ENCODE peak calls at places on chromosome 3, in five cellular contexts. One of them, this sample, is unnamed. For H3K4me1, the result is how much of the 10 kb centered on the place peaks cover.

GRCh38 chr3:139675327-139675726 is 2.4 kb downstream of the NMNAT3 start:
- DNase-seq in hepatocyte: no peak
- DNase-seq in neuronal stem cell: no peak
- DNase-seq in PC-3: no peak
- DNase-seq in mesenchymal stem cell: no peak
- DNase-seq in this sample: no peak

GRCh38 chr3:172332256-172333041 is 115.8 kb downstream of the GHSR start:
- DNase-seq in neuronal stem cell: peak
- DNase-seq in hepatocyte: peak
- DNase-seq in PC-3: peak
- DNase-seq in mesenchymal stem cell: peak
- DNase-seq in this sample: peak

GRCh38 chr3:170075425-170076091 is 37.8 kb downstream of the GPR160 start:
- DNase-seq in PC-3: no peak
- DNase-seq in hepatocyte: no peak
- DNase-seq in neuronal stem cell: no peak
- DNase-seq in mesenchymal stem cell: no peak
- DNase-seq in this sample: no peak

GRCh38 chr3:146092230-146092629 is 68.8 kb downstream of the PLOD2 start:
- DNase-seq in neuronal stem cell: no peak
- DNase-seq in hepatocyte: no peak
- DNase-seq in mesenchymal stem cell: no peak
- DNase-seq in PC-3: no peak
- DNase-seq in this sample: no peak

GRCh38 chr3:170644711-170645110 is 58.8 kb upstream of the SLC7A14 start:
- DNase-seq in hepatocyte: no peak
- DNase-seq in PC-3: no peak
- DNase-seq in mesenchymal stem cell: no peak
- DNase-seq in neuronal stem cell: no peak
- DNase-seq in this sample: no peak

GRCh38 chr3:104425416-104425815 is 941.3 kb upstream of the ALCAM start:
- DNase-seq in mesenchymal stem cell: peak
- DNase-seq in PC-3: no peak
- DNase-seq in hepatocyte: no peak
- DNase-seq in neuronal stem cell: no peak
- DNase-seq in this sample: no peak

GRCh38 chr3:134494539-134494938 is 8.7 kb downstream of the CEP63 start:
- DNase-seq in PC-3: no peak
- DNase-seq in neuronal stem cell: no peak
- DNase-seq in mesenchymal stem cell: no peak
- DNase-seq in hepatocyte: no peak
- DNase-seq in this sample: peak

GRCh38 chr3:177527182-177527581 is 329.9 kb upstream of the TBL1XR1 start:
- DNase-seq in mesenchymal stem cell: no peak
- DNase-seq in neuronal stem cell: no peak
- DNase-seq in PC-3: no peak
- DNase-seq in hepatocyte: no peak
- DNase-seq in this sample: no peak

GRCh38 chr3:46561511-46561910 is 4.6 kb downstream of the LRRC2 start:
- DNase-seq in neuronal stem cell: no peak
- DNase-seq in hepatocyte: no peak
- DNase-seq in mesenchymal stem cell: no peak
- DNase-seq in PC-3: no peak
- DNase-seq in this sample: no peak

GRCh38 chr3:9769426-9770275 is at the start of gene CAMK1:
- DNase-seq in hepatocyte: peak
- DNase-seq in mesenchymal stem cell: peak
- DNase-seq in PC-3: peak
- DNase-seq in neuronal stem cell: peak
- DNase-seq in this sample: peak

GRCh38 chr3:194135806-194136518 is at the start of gene HES1:
- DNase-seq in hepatocyte: peak
- DNase-seq in PC-3: peak
- DNase-seq in neuronal stem cell: peak
- DNase-seq in mesenchymal stem cell: peak
- DNase-seq in this sample: peak

GRCh38 chr3:97291901-97292300 is 472.7 kb upstream of the ARL6 start:
- DNase-seq in hepatocyte: no peak
- DNase-seq in neuronal stem cell: no peak
- DNase-seq in mesenchymal stem cell: no peak
- DNase-seq in PC-3: no peak
- DNase-seq in this sample: no peak

GRCh38 chr3:10757021-10757820 is 58.8 kb upstream of the SLC6A11 start:
- DNase-seq in neuronal stem cell: no peak
- DNase-seq in mesenchymal stem cell: no peak
- DNase-seq in hepatocyte: no peak
- DNase-seq in PC-3: peak
- DNase-seq in this sample: peak

GRCh38 chr3:81463761-81464160 is 297.7 kb downstream of the GBE1 start:
- DNase-seq in mesenchymal stem cell: no peak
- DNase-seq in neuronal stem cell: no peak
- DNase-seq in PC-3: no peak
- DNase-seq in hepatocyte: no peak
- DNase-seq in this sample: no peak

GRCh38 chr3:114558271-114558670 is 264.4 kb downstream of the TIGIT start:
- DNase-seq in neuronal stem cell: no peak
- DNase-seq in PC-3: no peak
- DNase-seq in hepatocyte: no peak
- DNase-seq in mesenchymal stem cell: no peak
- DNase-seq in this sample: peak

GRCh38 chr3:101303089-101303731 is 17.2 kb downstream of the IMPG2 start:
- DNase-seq in mesenchymal stem cell: peak
- DNase-seq in PC-3: peak
- DNase-seq in neuronal stem cell: no peak
- DNase-seq in hepatocyte: no peak
- DNase-seq in this sample: peak

GRCh38 chr3:190225186-190225692 is 97.0 kb downstream of the CLDN1 start:
- DNase-seq in mesenchymal stem cell: peak
- DNase-seq in neuronal stem cell: peak
- DNase-seq in PC-3: peak
- DNase-seq in hepatocyte: peak
- DNase-seq in this sample: peak

GRCh38 chr3:112568642-112569041 is 6.8 kb downstream of the SLC35A5 start:
- DNase-seq in neuronal stem cell: no peak
- DNase-seq in hepatocyte: no peak
- DNase-seq in mesenchymal stem cell: no peak
- DNase-seq in PC-3: peak
- DNase-seq in this sample: peak

GRCh38 chr3:66537735-66538134 is 36.9 kb upstream of the LRIG1 start:
- DNase-seq in neuronal stem cell: no peak
- DNase-seq in mesenchymal stem cell: no peak
- DNase-seq in hepatocyte: no peak
- DNase-seq in PC-3: no peak
- DNase-seq in this sample: no peak

GRCh38 chr3:160588023-160588422 is 22.7 kb upstream of the KPNA4 start:
- DNase-seq in mesenchymal stem cell: no peak
- DNase-seq in neuronal stem cell: no peak
- DNase-seq in PC-3: no peak
- DNase-seq in hepatocyte: no peak
- DNase-seq in this sample: no peak

GRCh38 chr3:186552408-186553031 is 8.3 kb upstream of the CRYGS start:
- DNase-seq in neuronal stem cell: no peak
- DNase-seq in PC-3: no peak
- DNase-seq in hepatocyte: no peak
- DNase-seq in mesenchymal stem cell: no peak
- DNase-seq in this sample: no peak

GRCh38 chr3:176759815-176760506 is 437.3 kb downstream of the TBL1XR1 start:
- DNase-seq in mesenchymal stem cell: no peak
- DNase-seq in neuronal stem cell: no peak
- DNase-seq in PC-3: no peak
- DNase-seq in hepatocyte: peak
- DNase-seq in this sample: no peak

GRCh38 chr3:10742031-10742671 is 73.9 kb upstream of the SLC6A11 start:
- DNase-seq in PC-3: no peak
- DNase-seq in hepatocyte: no peak
- DNase-seq in mesenchymal stem cell: no peak
- DNase-seq in neuronal stem cell: no peak
- DNase-seq in this sample: no peak

GRCh38 chr3:27368831-27369607 is at the start of gene NEK10:
- DNase-seq in neuronal stem cell: peak
- DNase-seq in hepatocyte: peak
- DNase-seq in mesenchymal stem cell: peak
- DNase-seq in PC-3: peak
- DNase-seq in this sample: peak

GRCh38 chr3:17089314-17089700 is 204.6 kb downstream of the PLCL2 start:
- DNase-seq in mesenchymal stem cell: no peak
- DNase-seq in hepatocyte: no peak
- DNase-seq in neuronal stem cell: no peak
- DNase-seq in PC-3: no peak
- DNase-seq in this sample: no peak

GRCh38 chr3:141426404-141427034 is 58.2 kb downstream of the ZBTB38 start:
- DNase-seq in neuronal stem cell: no peak
- DNase-seq in hepatocyte: peak
- DNase-seq in PC-3: no peak
- DNase-seq in mesenchymal stem cell: peak
- DNase-seq in this sample: no peak

GRCh38 chr3:52069891-52070290 is 13.5 kb upstream of the DUSP7 start:
- DNase-seq in mesenchymal stem cell: no peak
- DNase-seq in neuronal stem cell: no peak
- DNase-seq in PC-3: no peak
- DNase-seq in hepatocyte: no peak
- DNase-seq in this sample: no peak

GRCh38 chr3:85864896-85865295 is 906.1 kb downstream of the CADM2 start:
- DNase-seq in mesenchymal stem cell: no peak
- DNase-seq in PC-3: no peak
- DNase-seq in hepatocyte: peak
- DNase-seq in neuronal stem cell: no peak
- DNase-seq in this sample: no peak

GRCh38 chr3:144112036-144112435 is 140.4 kb downstream of the DIPK2A start:
- DNase-seq in hepatocyte: no peak
- DNase-seq in PC-3: no peak
- DNase-seq in mesenchymal stem cell: no peak
- DNase-seq in neuronal stem cell: no peak
- DNase-seq in this sample: no peak

GRCh38 chr3:197595470-197596185 is 39.9 kb upstream of the BDH1 start:
- DNase-seq in mesenchymal stem cell: no peak
- DNase-seq in hepatocyte: no peak
- DNase-seq in neuronal stem cell: no peak
- DNase-seq in PC-3: no peak
- DNase-seq in this sample: no peak

GRCh38 chr3:105504440-105504951 is 137.8 kb downstream of the ALCAM start:
- DNase-seq in PC-3: no peak
- DNase-seq in mesenchymal stem cell: no peak
- DNase-seq in hepatocyte: no peak
- DNase-seq in neuronal stem cell: no peak
- DNase-seq in this sample: no peak

GRCh38 chr3:39447637-39448483 is 19.6 kb upstream of the MOBP start:
- DNase-seq in hepatocyte: peak
- DNase-seq in mesenchymal stem cell: peak
- DNase-seq in PC-3: peak
- DNase-seq in neuronal stem cell: peak
- DNase-seq in this sample: peak

GRCh38 chr3:72176537-72177041 is 391.6 kb upstream of the PROK2 start:
- DNase-seq in PC-3: no peak
- DNase-seq in neuronal stem cell: no peak
- DNase-seq in mesenchymal stem cell: no peak
- DNase-seq in hepatocyte: no peak
- DNase-seq in this sample: no peak
- H3K4me2 ChIP-seq in PC-3: no peak
- H3K4me2 ChIP-seq in neuronal stem cell: no peak
- H3K4me2 ChIP-seq in mesenchymal stem cell: no peak
- H3K4me2 ChIP-seq in hepatocyte: no peak
- H3K4me2 ChIP-seq in this sample: peak

DNA sequence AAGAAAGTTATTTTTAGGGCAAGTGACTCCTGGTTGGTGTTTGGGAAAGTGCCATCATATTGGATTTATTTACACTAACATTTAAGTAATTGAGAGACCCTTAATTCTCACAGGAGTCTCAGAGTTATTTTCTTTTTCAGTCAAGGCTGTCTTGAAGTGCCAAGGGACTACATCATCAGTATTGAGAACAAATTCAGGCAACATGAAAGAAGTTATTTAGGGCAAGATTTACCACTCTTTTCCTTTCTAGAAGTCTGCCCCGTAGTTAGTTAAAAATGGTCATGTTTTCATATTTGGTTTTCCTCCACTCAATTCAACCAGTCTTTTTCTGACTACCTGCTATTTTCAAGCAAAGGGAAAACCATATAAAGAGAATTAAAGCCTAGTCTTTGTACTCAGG is 6.1 kb downstream of the B4GALT4 start:
- DNase-seq in mesenchymal stem cell: no peak
- DNase-seq in neuronal stem cell: no peak
- DNase-seq in hepatocyte: no peak
- DNase-seq in PC-3: no peak
- DNase-seq in this sample: no peak
- H3K4me1 ChIP-seq in mesenchymal stem cell: under half
- H3K4me1 ChIP-seq in neuronal stem cell: under half
- H3K4me1 ChIP-seq in hepatocyte: under half
- H3K4me1 ChIP-seq in PC-3: under half
- H3K4me1 ChIP-seq in this sample: under half

DNA sequence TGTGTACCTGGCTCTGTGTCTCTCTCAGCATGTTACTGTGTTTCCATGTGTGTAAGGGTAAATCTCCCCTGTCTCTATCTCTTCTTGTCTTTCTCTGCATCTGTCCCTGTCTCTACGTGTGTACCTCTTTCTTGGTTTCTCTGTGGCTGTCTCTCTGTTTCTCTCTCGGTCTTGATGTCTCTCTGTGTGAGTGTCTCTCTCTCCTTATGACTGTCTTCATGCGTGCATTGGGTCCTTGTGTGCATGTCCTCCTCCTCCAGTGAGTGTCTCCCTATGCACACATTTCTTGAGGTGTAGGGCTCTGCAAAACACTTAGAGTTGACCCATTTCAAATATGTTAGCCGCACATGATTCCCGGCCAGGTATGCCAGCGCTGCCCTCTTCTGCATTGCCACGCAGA is 903.3 kb upstream of the CFAP20DC start:
- DNase-seq in neuronal stem cell: no peak
- DNase-seq in hepatocyte: no peak
- DNase-seq in PC-3: no peak
- DNase-seq in mesenchymal stem cell: no peak
- DNase-seq in this sample: no peak
- H2AFZ ChIP-seq in neuronal stem cell: no peak
- H2AFZ ChIP-seq in hepatocyte: no peak
- H2AFZ ChIP-seq in PC-3: no peak
- H2AFZ ChIP-seq in mesenchymal stem cell: no peak
- H2AFZ ChIP-seq in this sample: no peak

GRCh38 chr3:192889694-192890093 is 28.0 kb downstream of the MB21D2 start:
- DNase-seq in mesenchymal stem cell: no peak
- DNase-seq in hepatocyte: no peak
- DNase-seq in neuronal stem cell: no peak
- DNase-seq in PC-3: no peak
- DNase-seq in this sample: no peak
- H3K4me2 ChIP-seq in mesenchymal stem cell: no peak
- H3K4me2 ChIP-seq in hepatocyte: peak
- H3K4me2 ChIP-seq in neuronal stem cell: no peak
- H3K4me2 ChIP-seq in PC-3: peak
- H3K4me2 ChIP-seq in this sample: peak

DNA sequence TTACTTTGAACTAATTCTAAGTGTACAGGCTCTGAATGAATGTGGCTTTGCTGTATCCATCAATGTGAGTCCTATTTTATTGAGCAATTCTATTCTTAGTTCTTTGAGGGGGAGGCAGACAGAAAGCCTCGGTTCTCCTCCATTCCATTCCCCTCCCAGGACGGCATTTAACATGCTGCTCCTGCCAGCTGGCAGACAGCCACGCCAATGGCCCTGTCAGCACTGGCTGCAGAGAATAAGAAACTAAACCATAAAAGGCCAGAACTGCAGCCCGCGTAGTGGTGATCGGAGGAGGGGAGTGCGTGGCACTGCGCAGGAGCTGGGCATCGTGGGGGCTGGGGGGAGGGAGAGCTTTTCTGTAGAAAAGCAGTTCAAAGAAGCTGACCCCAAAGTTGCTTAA is 76.0 kb upstream of the HACD2 start:
- DNase-seq in hepatocyte: peak
- DNase-seq in mesenchymal stem cell: peak
- DNase-seq in PC-3: peak
- DNase-seq in neuronal stem cell: no peak
- DNase-seq in this sample: peak
- H3K4me1 ChIP-seq in hepatocyte: under half
- H3K4me1 ChIP-seq in mesenchymal stem cell: under half
- H3K4me1 ChIP-seq in PC-3: under half
- H3K4me1 ChIP-seq in neuronal stem cell: under half
- H3K4me1 ChIP-seq in this sample: under half

This sample was measured in mammary epithelial cell.